ENCODE peak calls at places on chromosomes 16 and 17, in eight cellular contexts. K, U, P, B, H, M, L and G are unnamed samples.
A peak's percentile ranks its signal among the peaks of the same experiment; 100 is the strongest.

GRCh38 chr17:12098568-12098967 is 77.9 kb downstream of the MAP2K4 start:
- DNase-seq in L (no peak), M (no peak), K (no peak), U (no peak), P (peak; percentile 28), B (peak; percentile 31), H (no peak), G (no peak)

GRCh38 chr16:79757968-79758367 is 157.4 kb upstream of the MAF start:
- DNase-seq in B (no peak), K (no peak), M (no peak), H (no peak), P (no peak), L (no peak), U (no peak), G (peak; percentile 2)

GRCh38 chr17:42185497-42185860 is 227 bp upstream of the HCRT start:
- DNase-seq in P (no peak), K (no peak), H (no peak), U (no peak), L (no peak), M (no peak), B (no peak), G (no peak)

GRCh38 chr17:48555616-48556533 is 11.0 kb upstream of the HOXB2 start:
- DNase-seq in K (no peak), U (peak; percentile 77), B (no peak), H (no peak), M (peak; percentile 44), P (no peak), L (peak; percentile 63), G (peak; percentile 28)

GRCh38 chr16:25111403-25112166 is at the start of gene LCMT1:
- DNase-seq in U (peak; percentile 98), L (peak; percentile 97), B (peak; percentile 93), M (peak; percentile 93), K (peak; percentile 93), H (peak; percentile 91), P (peak; percentile 96), G (peak; percentile 97)

GRCh38 chr17:17845046-17845775 is 8.4 kb upstream of the SREBF1 start:
- DNase-seq in H (no peak), U (no peak), K (no peak), L (no peak), M (no peak), B (no peak), P (no peak), G (no peak)

GRCh38 chr17:9271989-9272388 is 250.7 kb downstream of the NTN1 start:
- DNase-seq in L (no peak), H (no peak), M (no peak), P (no peak), B (no peak), U (no peak), K (no peak), G (no peak)

GRCh38 chr17:4043862-4044261 is 79.6 kb upstream of the ATP2A3 start:
- DNase-seq in U (no peak), M (no peak), L (no peak), K (no peak), P (no peak), H (no peak), B (no peak), G (peak; percentile 81)

GRCh38 chr17:18999394-18999793 is 5.2 kb downstream of the FAM83G start:
- DNase-seq in P (no peak), L (no peak), H (no peak), U (no peak), K (no peak), B (no peak), M (no peak), G (no peak)

GRCh38 chr16:66608241-66609138 is 4.0 kb downstream of the CMTM3 start:
- DNase-seq in U (peak; percentile 77), M (peak; percentile 93), K (peak; percentile 82), H (peak; percentile 71), P (peak; percentile 90), L (peak; percentile 86), B (peak; percentile 88), G (peak; percentile 92)

DNA sequence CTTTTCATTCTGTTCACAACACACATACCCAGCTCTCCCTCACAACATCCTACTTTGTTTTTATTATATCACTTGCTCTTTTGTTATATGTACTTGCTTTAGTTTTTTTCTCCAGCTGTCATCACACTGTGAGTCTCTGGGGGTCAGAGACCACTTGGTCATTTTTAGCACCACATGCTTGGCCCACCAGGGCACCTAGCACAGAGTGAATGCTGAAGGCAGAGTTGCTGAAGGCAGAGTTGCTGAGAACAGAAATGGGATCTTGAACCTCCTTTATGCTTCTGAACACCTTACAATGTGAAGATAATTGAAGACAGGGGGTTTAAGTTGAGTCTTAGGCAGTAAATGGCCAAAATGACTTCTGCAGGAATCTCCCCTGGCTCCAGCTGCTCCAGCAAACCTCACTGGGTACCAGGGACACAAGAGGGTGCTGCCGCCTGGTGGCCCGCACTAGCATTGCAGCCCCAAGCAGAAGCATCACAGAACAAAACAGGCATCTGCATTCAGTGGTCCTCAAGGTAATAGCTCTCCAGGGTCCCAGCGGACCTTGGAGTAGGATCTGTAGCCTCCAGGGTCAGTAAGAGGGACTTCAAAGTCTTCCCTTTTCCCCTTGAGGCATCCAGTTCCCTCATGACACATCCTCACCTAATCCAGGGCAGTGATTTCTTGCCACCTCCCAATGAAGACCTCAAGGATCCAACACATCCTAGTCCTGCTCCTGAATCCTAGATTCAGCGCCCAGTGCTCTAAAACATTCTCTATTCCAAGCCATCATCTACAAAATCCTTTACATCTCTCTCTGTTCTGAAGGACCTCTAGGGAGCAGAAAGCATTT is 1972.6 kb downstream of the TP53TG3F start:
- DNase-seq in B (no peak), U (no peak), H (no peak), K (no peak), P (no peak), L (no peak), M (peak; percentile 60), G (peak; percentile 33)
- TF ChIP-seq CTCF in B (peak; percentile 74), U (peak; percentile 34), H (peak; percentile 23), K (peak; percentile 12), P (peak; percentile 36), L (no peak), M (peak; percentile 64), G (peak; percentile 67)

GRCh38 chr16:2473425-2473926 is 1.5 kb upstream of the TBC1D24 start:
- DNase-seq in M (no peak), B (peak; percentile 59), P (no peak), L (no peak), H (no peak), U (no peak), K (no peak), G (no peak)
- TF ChIP-seq CTCF in M (no peak), B (no peak), P (no peak), L (no peak), H (no peak), U (no peak), K (no peak), G (no peak)

GRCh38 chr16:88560722-88561484 is 9.3 kb upstream of the ZC3H18 start:
- DNase-seq in M (no peak), H (no peak), L (peak; percentile 30), K (no peak), U (peak; percentile 31), P (no peak), B (no peak), G (peak; percentile 52)

GRCh38 chr16:88556294-88556988 is 13.8 kb upstream of the ZC3H18 start:
- DNase-seq in K (no peak), B (no peak), U (no peak), M (no peak), H (no peak), P (no peak), L (no peak), G (no peak)

GRCh38 chr16:88561485-88562369 is 8.5 kb upstream of the ZC3H18 start:
- DNase-seq in L (peak; percentile 43), K (peak; percentile 43), M (no peak), U (peak; percentile 63), P (peak; percentile 71), H (peak; percentile 13), B (peak; percentile 82), G (peak; percentile 58)

GRCh38 chr16:88554711-88555264 is 15.4 kb upstream of the ZC3H18 start:
- DNase-seq in H (no peak), K (no peak), P (no peak), M (no peak), U (no peak), L (no peak), B (no peak), G (no peak)

DNA sequence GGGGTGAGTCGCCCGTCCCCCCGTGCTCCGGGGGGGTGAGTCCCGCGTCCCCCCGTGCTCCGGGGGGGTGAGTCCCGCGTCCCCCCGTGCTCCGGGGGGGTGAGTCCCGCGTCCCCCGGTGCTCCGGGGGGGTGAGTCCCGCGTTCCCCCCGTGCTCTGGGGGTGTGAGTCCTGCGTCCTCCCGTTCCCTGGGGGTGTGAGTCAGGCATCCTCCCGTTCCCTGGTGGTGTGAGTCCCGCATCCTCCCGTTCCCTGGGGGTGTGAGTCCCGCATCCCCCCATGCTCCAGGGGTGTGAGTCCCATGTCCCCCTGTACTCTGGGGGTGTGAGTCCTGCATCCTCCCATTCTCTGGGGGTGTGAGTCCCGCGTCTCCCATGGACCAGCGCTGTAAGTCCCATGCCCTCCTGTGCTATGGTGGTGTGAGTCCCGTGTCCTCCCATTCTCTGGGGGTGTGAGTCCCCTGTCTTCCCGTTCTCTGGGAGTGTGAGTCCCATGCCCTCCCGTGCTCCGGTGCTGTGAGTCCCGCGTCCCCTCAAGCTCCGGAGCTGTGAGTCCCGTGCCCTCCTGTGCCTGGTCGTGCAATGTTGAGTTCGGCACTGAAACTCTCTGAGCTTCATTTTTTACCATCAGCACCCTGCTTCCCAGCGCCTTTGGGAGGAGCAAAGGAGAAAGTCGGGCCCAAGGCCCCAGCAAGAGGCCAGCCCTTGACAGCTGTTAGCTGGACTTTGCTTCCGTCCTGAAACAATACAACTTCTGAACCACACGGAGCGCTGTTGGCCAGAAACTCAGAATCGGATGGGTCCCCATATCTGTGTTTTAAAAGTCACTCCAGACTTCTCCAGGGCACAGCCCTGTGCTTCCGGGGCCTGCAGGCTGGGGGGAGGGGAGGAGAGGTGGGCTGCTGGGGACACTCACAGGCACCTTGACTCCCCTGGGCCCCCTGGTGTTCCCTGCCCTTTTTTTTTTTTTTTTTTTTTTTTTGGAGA is 11.5 kb upstream of the ZC3H18 start:
- DNase-seq in H (peak; percentile 38), P (no peak), M (no peak), K (peak; percentile 45), L (peak; percentile 43), U (peak; percentile 74), B (peak; percentile 60), G (peak; percentile 42)
- TF ChIP-seq CTCF in H (peak; percentile 54), P (no peak), M (peak; percentile 47), K (peak; percentile 13), L (peak; percentile 47), U (peak; percentile 41), B (peak; percentile 34), G (peak; percentile 38)

GRCh38 chr17:57668332-57668731 is 76.8 kb downstream of the CCDC182 start:
- DNase-seq in B (no peak), P (no peak), K (no peak), U (no peak), H (no peak), M (no peak), L (no peak), G (no peak)
- TF ChIP-seq CTCF in B (no peak), P (no peak), K (no peak), U (no peak), H (no peak), M (no peak), L (no peak), G (no peak)

GRCh38 chr16:84312783-84313382 is 18.2 kb downstream of the WFDC1 start:
- DNase-seq in K (no peak), B (no peak), U (no peak), L (no peak), M (peak; percentile 69), P (no peak), H (no peak), G (no peak)
- TF ChIP-seq CTCF in K (no peak), B (no peak), U (no peak), L (no peak), M (no peak), P (no peak), H (no peak), G (no peak)